ENCODE peak calls at places on chromosomes 5 and 9, in six cellular contexts. T is K562, V is GM12878, G is SK-N-SH, B is HCT116, F is HepG2. E is an unnamed sample.

GRCh38 chr5:124057161-124057814 is 545.3 kb downstream of the CSNK1G3 start:
- DNase-seq in T (no peak), V (peak), G (no peak), B (no peak), F (no peak), E (no peak)

GRCh38 chr9:98087420-98088354 is 31.2 kb downstream of the NANS start:
- DNase-seq in T (no peak), V (no peak), G (no peak), B (no peak), F (no peak), E (peak)

GRCh38 chr5:81151546-81151945 is 81.6 kb upstream of the CKMT2 start:
- DNase-seq in T (no peak), V (no peak), G (no peak), B (no peak), F (no peak), E (no peak)

GRCh38 chr5:146710348-146710747 is 168.2 kb downstream of the PPP2R2B start:
- DNase-seq in T (no peak), V (no peak), G (no peak), B (no peak), F (no peak), E (no peak)

GRCh38 chr9:133141833-133142594 is 21.0 kb upstream of the RALGDS start:
- DNase-seq in T (no peak), V (no peak), G (peak), B (no peak), F (no peak), E (no peak)

GRCh38 chr5:158414780-158415179 is 555.8 kb upstream of the CLINT1 start:
- DNase-seq in T (no peak), V (no peak), G (no peak), B (no peak), F (no peak), E (no peak)

GRCh38 chr5:71743135-71743534 is 24.1 kb downstream of the CARTPT start:
- DNase-seq in T (no peak), V (no peak), G (no peak), B (no peak), F (no peak), E (no peak)

GRCh38 chr5:78345485-78345884 is 14.9 kb upstream of the SCAMP1 start:
- DNase-seq in T (no peak), V (no peak), G (no peak), B (no peak), F (no peak), E (no peak)

GRCh38 chr5:64939772-64940510 is 171.2 kb downstream of the CWC27 start:
- DNase-seq in T (peak), V (no peak), G (no peak), B (no peak), F (peak), E (peak)

GRCh38 chr9:93004561-93004960 is 53.9 kb upstream of the SUSD3 start:
- DNase-seq in T (no peak), V (no peak), G (no peak), B (no peak), F (no peak), E (no peak)

GRCh38 chr5:150642567-150642927 is 2.1 kb downstream of the SYNPO start:
- DNase-seq in T (no peak), V (no peak), G (no peak), B (peak), F (peak), E (no peak)

GRCh38 chr5:116944171-116944570 is 369.5 kb upstream of the SEMA6A start:
- DNase-seq in T (no peak), V (no peak), G (no peak), B (no peak), F (peak), E (peak)

GRCh38 chr9:87178353-87178752 is 231.0 kb upstream of the GAS1 start:
- DNase-seq in T (no peak), V (no peak), G (no peak), B (no peak), F (no peak), E (no peak)

GRCh38 chr5:150021491-150022162 is 21.1 kb downstream of the HMGXB3 start:
- DNase-seq in T (no peak), V (no peak), G (no peak), B (peak), F (no peak), E (peak)

GRCh38 chr5:38497946-38498345 is 58.5 kb downstream of the LIFR start:
- DNase-seq in T (peak), V (no peak), G (no peak), B (peak), F (peak), E (peak)

GRCh38 chr9:91282292-91282691 is 79.4 kb downstream of the AUH start:
- DNase-seq in T (no peak), V (no peak), G (no peak), B (no peak), F (peak), E (no peak)

GRCh38 chr9:136700309-136700708 is 12.1 kb upstream of the DIPK1B start:
- DNase-seq in T (no peak), V (no peak), G (no peak), B (no peak), F (no peak), E (no peak)

GRCh38 chr9:108323615-108324014 is 532.2 kb downstream of the ACTL7B start:
- DNase-seq in T (no peak), V (no peak), G (no peak), B (no peak), F (no peak), E (no peak)

GRCh38 chr9:82231411-82231810 is 242.8 kb downstream of the SPATA31D1 start:
- DNase-seq in T (no peak), V (no peak), G (no peak), B (no peak), F (no peak), E (no peak)

GRCh38 chr9:82234160-82234943 is 245.8 kb downstream of the SPATA31D1 start:
- DNase-seq in T (no peak), V (no peak), G (no peak), B (no peak), F (no peak), E (no peak)
- H3K4me2 ChIP-seq in T (no peak), V (no peak), G (no peak), B (no peak), F (no peak), E (no peak)

DNA sequence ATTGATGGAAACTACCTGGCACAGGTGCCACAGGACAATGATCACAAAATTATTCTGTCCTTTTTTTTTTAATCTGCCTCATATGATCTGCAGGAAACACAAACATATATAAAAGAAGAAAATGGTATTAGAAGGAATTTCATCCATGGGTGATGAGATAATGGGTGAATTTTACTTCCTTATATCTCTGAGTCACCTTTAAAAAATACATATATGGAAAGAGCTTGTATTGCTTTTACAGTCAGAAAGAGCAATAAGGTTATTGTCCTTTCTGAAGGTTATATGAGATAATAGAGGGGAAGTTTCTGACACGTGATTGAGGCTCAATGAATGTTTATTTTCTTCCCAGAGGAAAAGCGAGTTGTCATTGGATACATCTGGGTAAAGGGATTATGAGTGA is 31.6 kb downstream of the NEURL1B start:
- DNase-seq in T (no peak), V (no peak), G (no peak), B (no peak), F (no peak), E (no peak)
- TF ChIP-seq REST in T (no peak), V (no peak), G (no peak), B (no peak), F (no peak), E (no peak)

DNA sequence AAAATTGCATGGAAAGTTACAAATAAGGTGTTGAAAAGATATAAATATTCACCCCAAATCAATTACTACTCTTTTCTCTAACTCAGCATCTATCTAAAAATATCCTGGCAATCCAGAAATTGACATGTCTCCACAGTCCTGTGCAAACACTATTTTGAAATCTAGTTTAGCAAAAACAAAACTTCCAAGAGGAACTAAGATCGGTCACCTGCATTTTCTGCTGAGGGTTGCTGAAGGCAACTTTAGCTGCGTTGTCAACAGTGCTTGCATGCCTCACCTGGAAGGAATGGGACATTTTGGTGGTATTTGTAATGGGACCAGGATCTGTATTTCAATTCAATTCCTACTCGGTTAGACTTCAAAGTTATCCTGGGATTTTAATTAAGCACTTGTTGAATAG is 398.3 kb downstream of the NTRK2 start:
- DNase-seq in T (no peak), V (no peak), G (no peak), B (no peak), F (no peak), E (no peak)
- H2AFZ ChIP-seq in T (no peak), V (no peak), G (no peak), B (no peak), F (no peak), E (no peak)

GRCh38 chr5:180583738-180584137 is 7.6 kb downstream of the SCGB3A1 start:
- DNase-seq in T (no peak), V (no peak), G (no peak), B (no peak), F (no peak), E (no peak)
- H3K4me2 ChIP-seq in T (no peak), V (no peak), G (no peak), B (no peak), F (no peak), E (no peak)

GRCh38 chr5:36607838-36608783 is 1.7 kb downstream of the SLC1A3 start:
- DNase-seq in T (no peak), V (no peak), G (no peak), B (no peak), F (no peak), E (no peak)
- TF ChIP-seq REST in T (no peak), V (no peak), G (no peak), B (no peak), F (no peak), E (no peak)

DNA sequence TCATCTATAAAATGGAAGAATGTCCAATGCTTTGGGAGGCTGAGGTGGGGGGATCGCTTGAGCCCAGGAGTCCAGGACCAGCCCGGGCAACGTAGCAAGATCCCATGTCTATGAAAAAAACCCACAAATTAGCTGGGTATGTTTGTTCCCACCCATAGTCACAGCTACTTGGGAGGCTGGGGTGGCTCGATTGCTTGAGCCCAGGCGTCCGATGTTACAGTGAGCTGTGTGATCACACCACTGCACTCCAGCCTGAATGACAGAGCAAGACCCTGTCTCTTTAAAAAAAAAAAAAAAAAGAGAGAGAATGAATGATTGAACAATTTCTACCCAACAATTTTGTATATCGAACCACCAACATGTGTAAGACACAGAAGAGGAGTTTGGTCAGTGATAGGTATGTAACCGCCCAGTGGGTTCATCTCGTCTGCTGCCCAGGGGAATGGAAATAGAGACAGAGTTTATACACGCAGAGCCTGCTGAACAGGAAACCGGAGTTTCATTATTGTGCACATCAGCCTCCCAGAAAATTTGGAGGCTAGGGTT is 26.2 kb upstream of the ERGIC1 start:
- DNase-seq in T (no peak), V (no peak), G (no peak), B (no peak), F (no peak), E (no peak)
- H2AFZ ChIP-seq in T (peak), V (peak), G (no peak), B (peak), F (no peak), E (peak)

GRCh38 chr9:130992059-130993032 is 16.6 kb upstream of the LAMC3 start:
- DNase-seq in T (no peak), V (no peak), G (no peak), B (no peak), F (no peak), E (no peak)
- H3K4me2 ChIP-seq in T (no peak), V (no peak), G (no peak), B (no peak), F (no peak), E (no peak)